ENCODE peak calls at places on chromosomes 3 and 15, in nine cellular contexts. J is astrocyte of the spinal cord; Q is central memory CD4-positive, alpha-beta T cell; X is kidney tubule cell; C is CD8-positive, alpha-beta memory T cell; B is BJ; A is dorsolateral prefrontal cortex; Y is AG10803; W is ELR. L is an unnamed sample.
A peak's percentile ranks its signal among the peaks of the same experiment; 100 is the strongest.

GRCh38 chr3:119524931-119525662 is 26.8 kb downstream of the TIMMDC1 start:
- DNase-seq in Y (peak; percentile 6), C (no peak), B (no peak), A (no peak), X (peak; percentile 20), W (peak; percentile 27), Q (no peak), J (peak; percentile 16), L (peak; percentile 19)

GRCh38 chr3:37739579-37740290 is 121.9 kb upstream of the CTDSPL start:
- DNase-seq in J (no peak), B (no peak), X (no peak), Y (no peak), W (no peak), C (no peak), Q (no peak), A (no peak), L (no peak)

GRCh38 chr15:63277893-63278505 is 594 bp downstream of the APH1B start:
- DNase-seq in A (no peak), X (peak; percentile 25), Q (no peak), C (no peak), J (no peak), B (no peak), Y (no peak), W (peak; percentile 40), L (no peak)

GRCh38 chr3:149657796-149658443 is at the start of gene WWTR1:
- DNase-seq in W (peak; percentile 97), A (peak; percentile 72), Y (peak; percentile 93), Q (no peak), B (peak; percentile 76), X (peak; percentile 98), J (peak; percentile 98), C (peak; percentile 9), L (peak; percentile 93)

GRCh38 chr3:196707566-196707965 is 4.5 kb downstream of the CEP19 start:
- DNase-seq in W (no peak), B (no peak), C (no peak), X (no peak), J (no peak), Q (no peak), Y (no peak), A (no peak), L (no peak)

GRCh38 chr15:98150084-98150483 is 189.6 kb downstream of the ARRDC4 start:
- DNase-seq in A (no peak), J (no peak), Q (no peak), B (no peak), W (no peak), C (no peak), Y (no peak), X (no peak), L (no peak)

GRCh38 chr3:170222647-170223541 is 670 bp downstream of the PRKCI start:
- DNase-seq in Q (peak; percentile 30), A (no peak), J (peak; percentile 37), Y (peak; percentile 16), W (peak; percentile 55), B (no peak), X (peak; percentile 42), C (peak; percentile 24), L (peak; percentile 28)

GRCh38 chr15:31077181-31077580 is 24.3 kb downstream of the TRPM1 start:
- DNase-seq in X (no peak), A (no peak), W (no peak), Q (no peak), C (no peak), Y (no peak), B (no peak), J (no peak), L (no peak)

GRCh38 chr15:79168922-79169322 is 78.3 kb upstream of the RASGRF1 start:
- DNase-seq in A (peak; percentile 57), W (peak; percentile 28), Q (no peak), C (no peak), X (peak; percentile 93), B (no peak), Y (no peak), J (no peak), L (peak; percentile 56)

GRCh38 chr3:185409957-185410356 is 47.0 kb downstream of the MAP3K13 start:
- DNase-seq in Y (no peak), Q (no peak), J (no peak), W (no peak), C (no peak), A (no peak), X (no peak), B (no peak), L (no peak)

GRCh38 chr15:84826369-84826823 is 9.2 kb downstream of the ALPK3 start:
- DNase-seq in C (no peak), X (peak; percentile 50), B (no peak), W (peak; percentile 38), J (peak; percentile 24), Q (no peak), Y (peak; percentile 26), A (no peak), L (peak; percentile 10)

GRCh38 chr3:122660575-122660974 is 20.1 kb upstream of the PARP14 start:
- DNase-seq in C (no peak), J (no peak), X (no peak), Y (no peak), B (no peak), A (no peak), Q (no peak), W (peak; percentile 11), L (no peak)

GRCh38 chr15:68315495-68316007 is 38.0 kb downstream of the FEM1B start:
- DNase-seq in A (peak; percentile 26), W (no peak), Q (no peak), C (no peak), B (no peak), X (no peak), Y (no peak), J (peak; percentile 80), L (no peak)

GRCh38 chr15:69546182-69546581 is 93.6 kb downstream of the RPLP1 start:
- DNase-seq in J (no peak), A (no peak), X (no peak), C (no peak), W (no peak), Y (no peak), Q (no peak), B (no peak), L (no peak)

GRCh38 chr3:170522171-170522570 is 63.7 kb downstream of the SLC7A14 start:
- DNase-seq in B (no peak), W (no peak), A (no peak), Q (no peak), J (no peak), X (no peak), Y (no peak), C (no peak), L (no peak)

GRCh38 chr3:31064021-31064420 is 169.6 kb upstream of the GADL1 start:
- DNase-seq in W (peak; percentile 37), J (peak; percentile 64), C (no peak), Y (peak; percentile 68), Q (no peak), A (no peak), B (peak; percentile 26), X (peak; percentile 39), L (no peak)

GRCh38 chr3:122272889-122273288 is 52.2 kb upstream of the CSTA start:
- DNase-seq in A (no peak), B (no peak), Q (no peak), Y (no peak), W (no peak), J (no peak), C (no peak), X (no peak), L (no peak)

GRCh38 chr3:114660124-114660523 is 366.3 kb downstream of the TIGIT start:
- DNase-seq in W (no peak), Y (peak; percentile 66), C (no peak), J (peak; percentile 92), Q (no peak), X (no peak), B (peak; percentile 41), A (no peak), L (no peak)

GRCh38 chr15:42716626-42717025 is 20.3 kb downstream of the CDAN1 start:
- DNase-seq in A (no peak), B (no peak), C (no peak), Q (no peak), W (peak; percentile 14), X (no peak), Y (peak; percentile 7), J (no peak), L (no peak)

GRCh38 chr3:2948882-2949281 is 161.3 kb downstream of the IL5RA start:
- DNase-seq in A (no peak), Q (no peak), Y (no peak), W (no peak), C (no peak), J (no peak), X (no peak), B (no peak), L (no peak)

GRCh38 chr3:27467545-27467944 is 16.6 kb downstream of the SLC4A7 start:
- DNase-seq in W (peak; percentile 62), X (peak; percentile 47), Q (peak; percentile 38), C (peak; percentile 21), B (no peak), A (no peak), Y (peak; percentile 53), J (peak; percentile 71), L (peak; percentile 63)

GRCh38 chr15:92011611-92012367 is 158.3 kb downstream of the SLCO3A1 start:
- DNase-seq in Q (no peak), W (no peak), X (peak; percentile 87), C (no peak), A (no peak), J (no peak), Y (peak; percentile 13), B (no peak), L (peak; percentile 44)

GRCh38 chr3:71551286-71551919 is 32.1 kb downstream of the FOXP1 start:
- DNase-seq in A (no peak), W (peak; percentile 75), Q (no peak), C (no peak), J (peak; percentile 56), Y (peak; percentile 68), X (peak; percentile 54), B (no peak), L (no peak)

GRCh38 chr3:17742837-17743659 is 617 bp upstream of the TBC1D5 start:
- DNase-seq in J (no peak), X (peak; percentile 4), W (peak; percentile 97), Y (no peak), B (peak; percentile 93), A (no peak), Q (no peak), C (no peak), L (no peak)

GRCh38 chr15:89783861-89784685 is 7.9 kb downstream of the MESP2 start:
- DNase-seq in C (no peak), J (no peak), X (no peak), Q (no peak), W (no peak), A (no peak), Y (no peak), B (no peak), L (no peak)

GRCh38 chr3:173584834-173585831 is 187.6 kb downstream of the NLGN1 start:
- DNase-seq in X (peak; percentile 54), A (peak; percentile 74), W (peak; percentile 81), Y (peak; percentile 77), J (peak; percentile 74), Q (no peak), C (no peak), B (peak; percentile 22), L (peak; percentile 75)

GRCh38 chr3:69649713-69650419 is 89.4 kb upstream of the MITF start:
- DNase-seq in C (no peak), Y (no peak), B (no peak), J (peak; percentile 46), A (no peak), Q (no peak), W (no peak), X (no peak), L (no peak)

GRCh38 chr15:59995568-59996349 is 8.4 kb upstream of the FOXB1 start:
- DNase-seq in Y (no peak), J (no peak), Q (no peak), W (no peak), B (no peak), A (no peak), C (no peak), X (no peak), L (no peak)

GRCh38 chr3:139103484-139103883 is 58.8 kb upstream of the PRR23C start:
- DNase-seq in W (no peak), J (no peak), X (no peak), B (no peak), Y (no peak), A (no peak), Q (no peak), C (no peak), L (no peak)

GRCh38 chr3:154970796-154971195 is 109.3 kb upstream of the MME start:
- DNase-seq in Q (no peak), X (no peak), Y (peak; percentile 98), C (no peak), W (peak; percentile 81), J (peak; percentile 64), B (peak; percentile 81), A (no peak), L (no peak)

GRCh38 chr3:52181543-52181942 is 16.4 kb upstream of the ALAS1 start:
- DNase-seq in C (no peak), X (peak; percentile 37), J (no peak), A (no peak), B (no peak), Q (no peak), W (peak; percentile 43), Y (peak; percentile 65), L (no peak)